ENCODE peak calls at places on chromosomes 5 and 9, in six cellular contexts. L, C, A, G, P and R are unnamed samples.

GRCh38 chr5:22044229-22044628 is 808.9 kb downstream of the CDH12 start:
- DNase-seq in G (no peak), P (no peak), L (no peak), C (no peak), A (no peak), R (no peak)

GRCh38 chr9:131279927-131280530 is 3.7 kb upstream of the FAM78A start:
- DNase-seq in C (no peak), G (no peak), P (no peak), A (no peak), L (no peak), R (no peak)

GRCh38 chr9:109118802-109119438 is 827 bp downstream of the TMEM245 start:
- DNase-seq in A (no peak), L (peak), C (no peak), G (peak), P (peak), R (no peak)

GRCh38 chr5:149675467-149676201 is 54.5 kb upstream of the PPARGC1B start:
- DNase-seq in G (no peak), C (no peak), A (no peak), L (no peak), P (no peak), R (peak)

GRCh38 chr5:6443326-6443725 is 5.3 kb upstream of the UBE2QL1 start:
- DNase-seq in G (no peak), P (no peak), A (no peak), C (no peak), L (no peak), R (no peak)

GRCh38 chr9:111900081-111900805 is 3.6 kb downstream of the UGCG start:
- DNase-seq in L (no peak), A (no peak), C (no peak), G (no peak), P (no peak), R (no peak)

GRCh38 chr5:171432581-171433351 is 13.3 kb downstream of the FGF18 start:
- DNase-seq in G (no peak), P (no peak), L (no peak), C (no peak), A (no peak), R (no peak)

GRCh38 chr9:17269799-17270198 is 135.0 kb downstream of the CNTLN start:
- DNase-seq in P (no peak), A (no peak), C (no peak), L (no peak), G (no peak), R (no peak)

GRCh38 chr5:8061140-8061469 is 192.2 kb downstream of the MTRR start:
- DNase-seq in A (no peak), G (no peak), P (no peak), C (no peak), L (no peak), R (no peak)

GRCh38 chr5:56101180-56101579 is 106.4 kb upstream of the IL6ST start:
- DNase-seq in A (no peak), P (no peak), G (no peak), C (no peak), L (no peak), R (no peak)

DNA sequence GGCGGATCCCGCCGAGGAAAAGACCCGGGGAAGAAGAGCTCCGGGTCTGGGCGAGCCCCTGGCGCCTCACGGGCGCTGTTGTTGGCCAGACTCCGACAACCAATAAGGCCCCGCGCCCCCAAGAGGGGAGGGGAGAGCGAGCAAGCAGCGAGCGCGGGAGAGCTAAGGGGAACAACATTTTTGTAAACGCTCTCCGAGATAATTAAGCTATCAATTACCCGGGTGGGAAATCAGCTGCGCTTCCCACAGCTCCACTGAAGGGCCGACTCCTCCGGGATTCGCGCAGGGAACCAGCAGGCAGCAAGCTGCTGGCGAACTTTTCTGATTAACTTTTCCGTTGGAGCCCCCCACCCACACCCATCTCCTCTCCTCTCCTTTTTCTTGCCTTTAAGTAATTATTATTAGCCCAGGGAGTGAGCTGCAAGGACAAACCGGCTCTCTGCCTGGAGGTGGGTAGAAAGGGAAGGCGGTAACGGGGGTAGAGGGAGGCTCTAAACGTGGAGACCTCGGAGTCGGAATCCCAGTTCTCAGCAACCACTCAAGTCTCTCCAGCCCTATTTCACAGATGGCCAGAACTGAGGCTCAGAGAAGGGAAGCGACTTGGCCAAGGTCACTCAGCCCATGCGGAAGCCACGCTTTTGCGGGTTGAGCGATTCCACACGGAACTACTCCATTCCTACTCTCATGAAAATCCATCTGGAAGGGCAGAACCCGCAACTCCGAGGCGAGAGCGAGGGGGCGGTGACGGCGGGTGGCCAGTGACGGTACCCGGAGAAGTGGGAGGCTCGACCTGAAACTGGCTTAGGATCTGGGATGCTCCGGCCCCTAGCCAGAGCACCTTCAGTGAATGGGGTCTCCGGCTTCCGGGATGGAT is 1.3 kb downstream of the ASTN2 start:
- DNase-seq in P (no peak), C (no peak), L (no peak), G (no peak), A (no peak), R (no peak)
- H3K4me3 ChIP-seq in P (no peak), C (peak), L (no peak), G (no peak), A (no peak), R (peak)

GRCh38 chr9:137200311-137201204 is at the start of gene TPRN:
- DNase-seq in P (peak), G (peak), A (peak), L (peak), C (peak), R (peak)

GRCh38 chr9:137195525-137196220 is 4.9 kb downstream of the TPRN start:
- DNase-seq in C (no peak), A (no peak), G (no peak), L (no peak), P (no peak), R (peak)

GRCh38 chr9:137198748-137199276 is 1.7 kb downstream of the TPRN start:
- DNase-seq in A (no peak), G (no peak), L (no peak), C (no peak), P (no peak), R (peak)

GRCh38 chr9:137199411-137200121 is 975 bp downstream of the TPRN start:
- DNase-seq in C (no peak), P (no peak), A (no peak), G (no peak), L (peak), R (no peak)

DNA sequence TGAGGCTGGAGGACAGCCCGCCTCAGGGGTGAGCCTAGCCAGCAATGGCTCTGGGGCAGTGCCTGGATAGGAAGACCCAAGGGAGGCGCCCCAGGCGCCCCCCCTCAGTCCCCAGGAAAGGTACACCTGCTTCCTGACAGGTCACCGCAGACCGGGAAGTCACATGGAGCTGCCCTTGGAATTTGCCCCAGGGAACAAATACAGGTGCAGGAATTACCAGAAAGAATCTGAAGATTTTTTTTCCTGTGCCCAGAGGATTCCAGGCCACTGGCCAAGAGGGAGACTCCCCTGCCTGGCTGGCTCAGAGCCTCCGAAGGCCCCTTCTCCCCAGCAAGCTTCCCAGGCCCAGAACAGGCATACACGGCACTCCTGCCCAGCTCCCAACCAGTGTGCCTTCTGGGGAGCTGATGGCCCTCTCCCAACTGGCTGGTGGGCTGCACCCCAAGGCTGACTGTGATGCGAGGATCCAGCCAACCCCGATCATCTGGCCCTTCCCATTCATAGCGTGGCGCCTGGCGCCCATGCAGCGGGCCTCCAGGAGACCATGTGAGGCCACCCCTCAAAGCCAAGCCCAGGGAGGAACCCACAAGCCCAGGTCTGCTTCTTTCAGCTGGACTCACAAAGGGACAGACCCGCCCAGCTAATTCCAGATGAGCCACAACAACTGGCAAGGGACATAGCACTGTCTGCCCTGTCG is 2.3 kb downstream of the TPRN start:
- DNase-seq in A (no peak), C (no peak), P (no peak), G (no peak), L (no peak), R (peak)
- H3K4me3 ChIP-seq in A (no peak), C (no peak), P (no peak), G (peak), L (no peak), R (peak)

DNA sequence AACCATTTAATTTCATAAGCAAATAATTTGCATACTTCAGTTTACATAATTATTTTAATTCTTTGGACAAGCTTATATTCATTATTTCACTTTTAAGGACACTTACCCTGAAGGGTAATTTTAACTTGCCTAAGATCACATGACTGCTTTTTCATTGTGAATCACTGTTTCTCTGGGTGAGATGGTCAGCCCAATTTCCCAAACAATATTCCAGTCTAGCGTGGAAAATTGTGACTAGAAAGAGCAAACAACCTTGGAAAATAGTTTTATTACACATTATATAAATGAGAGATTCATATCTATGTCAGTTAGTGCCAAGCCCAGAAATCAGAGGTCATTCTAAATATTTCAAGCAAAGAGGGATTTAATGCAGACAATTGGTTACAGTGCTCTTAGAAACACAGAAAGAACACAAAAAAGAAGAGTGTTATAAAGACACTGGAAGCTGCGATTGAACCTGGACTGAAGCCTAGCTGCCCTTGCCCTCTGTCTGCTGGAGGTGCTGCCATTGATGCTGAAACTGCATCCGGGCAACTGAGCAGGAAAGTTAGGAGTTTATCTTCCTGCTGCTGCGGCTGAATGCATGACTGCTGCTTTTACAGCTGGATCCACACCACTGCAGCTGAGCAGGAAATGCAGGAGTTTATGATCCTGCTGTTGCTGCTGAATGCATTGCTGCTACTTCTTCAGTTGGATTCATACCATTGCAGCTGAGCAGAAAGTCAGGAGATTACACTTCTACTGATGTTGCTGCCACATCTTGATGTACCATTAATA is 21.6 kb upstream of the JAKMIP2 start:
- DNase-seq in A (no peak), G (no peak), L (no peak), P (no peak), C (no peak), R (no peak)
- H3K4me3 ChIP-seq in A (no peak), G (no peak), L (no peak), P (no peak), C (no peak), R (no peak)

GRCh38 chr9:78295177-78295575 is 1.7 kb upstream of the PSAT1 start:
- DNase-seq in P (no peak), A (no peak), G (no peak), C (no peak), L (no peak), R (no peak)

GRCh38 chr9:78296208-78296892 is 575 bp upstream of the PSAT1 start:
- DNase-seq in L (peak), A (no peak), P (peak), G (peak), C (peak), R (peak)

GRCh38 chr9:78296893-78297671 is at the start of gene PSAT1:
- DNase-seq in G (peak), P (peak), L (peak), A (peak), C (peak), R (peak)

GRCh38 chr9:78294290-78295176 is 2.4 kb upstream of the PSAT1 start:
- DNase-seq in A (no peak), P (no peak), C (no peak), L (no peak), G (no peak), R (no peak)

GRCh38 chr9:78295731-78296130 is 1.2 kb upstream of the PSAT1 start:
- DNase-seq in L (no peak), G (peak), A (no peak), C (no peak), P (no peak), R (no peak)
- H3K4me3 ChIP-seq in L (no peak), G (peak), A (no peak), C (peak), P (no peak), R (no peak)

GRCh38 chr9:89482056-89482784 is 15.7 kb downstream of the SEMA4D start:
- DNase-seq in C (no peak), G (no peak), L (no peak), A (no peak), P (no peak), R (no peak)

GRCh38 chr9:89481161-89481915 is 16.6 kb downstream of the SEMA4D start:
- DNase-seq in G (no peak), A (peak), P (no peak), C (no peak), L (no peak), R (no peak)

GRCh38 chr9:89484475-89485404 is 13.2 kb downstream of the SEMA4D start:
- DNase-seq in P (peak), C (no peak), G (no peak), A (no peak), L (no peak), R (no peak)

GRCh38 chr9:89482950-89483349 is 15.0 kb downstream of the SEMA4D start:
- DNase-seq in P (no peak), L (no peak), C (no peak), A (no peak), G (no peak), R (no peak)

DNA sequence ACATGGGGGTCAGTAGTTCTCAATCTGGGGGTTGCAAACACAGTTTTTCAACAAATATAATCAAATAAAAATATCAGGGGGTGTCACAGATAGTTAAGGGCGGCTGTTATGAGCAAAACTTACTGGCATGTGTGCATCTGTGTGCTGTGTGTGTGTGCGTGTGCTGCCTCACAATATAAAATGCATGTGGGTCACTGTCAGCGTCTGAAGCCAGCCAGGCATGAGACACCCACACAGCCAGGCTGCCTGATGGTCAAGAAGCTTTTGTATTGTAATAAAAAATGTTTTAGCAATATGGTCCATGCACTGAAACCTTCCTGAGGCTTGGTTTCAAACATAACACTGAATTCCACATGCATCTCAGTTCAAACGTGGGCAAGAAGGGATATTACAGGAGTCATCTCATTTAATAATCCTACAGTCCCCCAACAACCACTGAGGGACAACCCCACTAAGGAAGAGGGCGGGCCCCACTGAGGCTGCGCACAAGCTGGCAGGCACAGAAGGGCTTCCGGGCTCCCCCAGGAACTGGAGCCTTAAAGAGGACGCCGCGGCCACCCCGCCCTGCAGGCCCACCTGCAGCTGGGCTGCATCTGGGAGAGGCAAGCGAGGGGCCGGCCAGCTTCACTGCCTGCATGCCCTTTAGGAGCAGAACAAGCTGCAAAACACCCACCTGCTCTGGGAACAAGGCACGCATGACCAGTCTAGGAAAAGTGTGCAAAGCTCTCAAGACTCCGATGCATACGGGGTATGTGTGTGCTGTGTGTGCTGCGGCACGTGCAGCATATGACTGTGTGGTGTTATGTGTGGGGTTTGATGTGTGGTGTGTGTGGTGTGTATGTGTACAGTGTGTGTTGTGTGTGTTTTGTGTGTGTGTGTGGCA is 14.1 kb downstream of the SEMA4D start:
- DNase-seq in A (peak), L (no peak), C (no peak), P (peak), G (no peak), R (no peak)
- H3K4me3 ChIP-seq in A (peak), L (no peak), C (no peak), P (peak), G (no peak), R (peak)

DNA sequence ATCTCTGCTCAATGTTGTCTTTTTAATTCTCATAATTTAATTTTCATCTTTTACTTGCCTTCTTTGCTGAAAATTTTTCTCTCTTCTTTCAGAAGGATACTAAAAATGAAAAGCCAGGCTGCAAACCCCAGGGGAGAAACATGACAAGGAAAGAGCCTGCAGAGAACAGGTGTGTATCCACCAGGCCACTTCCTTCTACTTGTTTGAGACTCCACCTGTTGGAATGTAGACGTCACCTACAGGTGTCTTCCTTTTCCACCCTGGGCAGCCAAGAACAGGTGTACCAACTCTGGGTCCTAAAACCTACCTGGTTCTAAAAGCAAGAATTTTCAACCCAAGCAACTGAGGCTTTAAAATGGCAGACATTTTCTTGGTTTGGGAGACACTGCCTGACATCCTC is 166.8 kb downstream of the ATP10B start:
- DNase-seq in C (no peak), P (no peak), A (no peak), G (no peak), L (no peak), R (peak)
- H3K4me3 ChIP-seq in C (no peak), P (no peak), A (no peak), G (no peak), L (no peak), R (no peak)